ENCODE peak calls at places on chromosome 9, in four cellular contexts. T is GM10248, Y is HCT116, B is fibroblast of lung. W is an unnamed sample.

GRCh38 chr9:134620751-134621557 is 20.6 kb upstream of the COL5A1 start:
- DNase-seq in T (no peak), B (no peak), Y (no peak), W (no peak)

GRCh38 chr9:35790385-35791291 is 753 bp upstream of the NPR2 start:
- DNase-seq in Y (no peak), T (peak; percentile 85), B (peak; percentile 90), W (peak; percentile 65)

GRCh38 chr9:86876797-86877196 is 70.5 kb downstream of the GAS1 start:
- DNase-seq in Y (no peak), B (no peak), T (no peak), W (no peak)

GRCh38 chr9:136316896-136317676 is 10.3 kb upstream of the GPSM1 start:
- DNase-seq in T (no peak), B (no peak), Y (no peak), W (no peak)

GRCh38 chr9:114893622-114894021 is 36.8 kb downstream of the TNFSF8 start:
- DNase-seq in Y (no peak), T (no peak), B (no peak), W (peak; percentile 46)

GRCh38 chr9:13049223-13049622 is 230.3 kb downstream of the MPDZ start:
- DNase-seq in T (no peak), Y (no peak), B (no peak), W (no peak)

GRCh38 chr9:98124637-98125426 is 5.8 kb upstream of the TRIM14 start:
- DNase-seq in Y (no peak), T (no peak), B (no peak), W (no peak)

GRCh38 chr9:135835131-135835530 is 72.2 kb downstream of the CAMSAP1 start:
- DNase-seq in T (no peak), B (no peak), Y (no peak), W (no peak)

GRCh38 chr9:20419552-20419951 is 202.7 kb downstream of the MLLT3 start:
- DNase-seq in B (no peak), Y (no peak), T (no peak), W (no peak)

GRCh38 chr9:36101916-36102741 is 34.4 kb upstream of the GLIPR2 start:
- DNase-seq in Y (peak; percentile 66), T (no peak), B (peak; percentile 89), W (no peak)

GRCh38 chr9:14155237-14155636 is 158.7 kb downstream of the NFIB start:
- DNase-seq in B (no peak), T (no peak), Y (no peak), W (no peak)

GRCh38 chr9:75432386-75432785 is 344.1 kb downstream of the OSTF1 start:
- DNase-seq in B (no peak), T (no peak), Y (no peak), W (no peak)

GRCh38 chr9:114908796-114909448 is 21.5 kb downstream of the TNFSF8 start:
- DNase-seq in B (no peak), Y (no peak), T (no peak), W (peak; percentile 74)

GRCh38 chr9:119487118-119487827 is 118.0 kb upstream of the BRINP1 start:
- DNase-seq in T (no peak), B (no peak), Y (no peak), W (no peak)
- TF ChIP-seq CTCF in T (no peak), B (no peak), Y (no peak), W (no peak)

DNA sequence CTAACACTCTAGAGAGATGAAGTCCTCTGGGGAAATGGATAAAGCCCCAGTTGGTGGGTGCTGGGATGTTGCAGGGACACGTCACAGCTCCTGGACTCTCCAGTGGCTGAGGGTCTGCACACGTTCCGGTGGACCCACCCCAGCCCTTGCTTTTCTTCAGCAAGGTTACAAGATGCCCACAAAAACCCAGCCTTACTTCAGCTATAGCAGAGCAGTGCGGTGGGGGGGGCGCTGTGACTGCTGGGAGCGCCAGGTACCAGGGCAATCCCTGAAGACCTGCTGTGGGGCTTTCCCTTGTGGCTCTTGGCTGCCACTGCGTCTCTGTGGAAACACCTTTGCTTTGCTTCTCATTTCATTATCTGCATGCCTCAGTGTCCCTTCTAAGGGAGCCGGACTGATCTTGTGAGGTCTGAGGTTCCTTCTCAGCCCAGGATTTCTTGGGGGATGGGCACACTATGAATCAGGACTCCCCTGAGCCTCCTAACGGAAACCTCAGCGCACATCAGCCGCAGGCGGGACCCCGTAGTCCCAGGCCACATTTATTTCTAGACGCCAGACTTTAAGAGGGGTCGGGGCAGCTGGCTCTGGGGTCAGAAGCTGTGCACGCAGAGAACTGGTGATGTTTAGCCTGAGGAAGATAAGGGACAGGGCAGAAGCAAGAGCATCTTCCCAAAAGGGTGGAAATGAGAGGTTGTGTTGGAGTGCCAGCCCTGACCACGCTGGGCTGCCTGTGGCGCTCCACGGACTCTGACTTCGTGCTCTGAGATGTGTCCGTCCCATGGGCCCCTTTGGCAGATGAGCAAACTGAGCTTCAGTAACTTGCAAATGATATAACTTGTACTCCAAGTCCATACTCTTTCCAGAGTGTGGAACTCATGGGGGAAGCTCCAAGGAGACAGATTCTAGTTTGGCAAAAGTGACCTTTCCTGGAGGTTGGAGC is 106.8 kb downstream of the WNK2 start:
- DNase-seq in Y (no peak), B (no peak), T (peak; percentile 15), W (no peak)
- TF ChIP-seq CTCF in Y (no peak), B (no peak), T (no peak), W (no peak)

GRCh38 chr9:95078934-95079333 is 238.6 kb downstream of the FANCC start:
- DNase-seq in Y (no peak), T (no peak), B (no peak), W (no peak)
- TF ChIP-seq CTCF in Y (no peak), T (no peak), B (no peak), W (no peak)

GRCh38 chr9:131590907-131591844 is 45.9 kb downstream of the PRRT1B start:
- DNase-seq in B (peak; percentile 74), T (peak; percentile 85), Y (peak; percentile 33), W (peak; percentile 90)
- TF ChIP-seq CTCF in B (peak; percentile 70), T (peak; percentile 84), Y (peak; percentile 99), W (peak; percentile 93)

GRCh38 chr9:78577507-78577906 is 280.6 kb downstream of the PSAT1 start:
- DNase-seq in T (no peak), Y (no peak), B (no peak), W (no peak)
- TF ChIP-seq CTCF in T (no peak), Y (no peak), B (no peak), W (no peak)

GRCh38 chr9:109905472-109905871 is 125.5 kb downstream of the PALM2AKAP2 start:
- DNase-seq in T (no peak), B (no peak), Y (no peak), W (no peak)

GRCh38 chr9:109907400-109907799 is 127.4 kb downstream of the PALM2AKAP2 start:
- DNase-seq in T (peak; percentile 47), B (no peak), Y (no peak), W (no peak)

GRCh38 chr9:109908459-109909390 is 128.7 kb downstream of the PALM2AKAP2 start:
- DNase-seq in T (no peak), Y (no peak), B (peak; percentile 83), W (no peak)

GRCh38 chr9:109907810-109908458 is 127.9 kb downstream of the PALM2AKAP2 start:
- DNase-seq in Y (no peak), B (no peak), T (no peak), W (no peak)

GRCh38 chr9:109906766-109907382 is 126.9 kb downstream of the PALM2AKAP2 start:
- DNase-seq in Y (no peak), B (peak; percentile 35), T (no peak), W (no peak)
- TF ChIP-seq CTCF in Y (no peak), B (no peak), T (peak; percentile 53), W (no peak)

GRCh38 chr9:127170049-127170448 is 47.6 kb upstream of the ANGPTL2 start:
- DNase-seq in B (no peak), T (no peak), Y (no peak), W (no peak)
- TF ChIP-seq CTCF in B (no peak), T (peak; percentile 7), Y (peak; percentile 20), W (no peak)

GRCh38 chr9:93702261-93702660 is 125.9 kb downstream of the PHF2 start:
- DNase-seq in T (no peak), Y (no peak), B (no peak), W (no peak)
- TF ChIP-seq CTCF in T (no peak), Y (no peak), B (no peak), W (no peak)

GRCh38 chr9:96413312-96414221 is 4.6 kb downstream of the ZNF367 start:
- DNase-seq in T (peak; percentile 34), B (peak; percentile 12), Y (no peak), W (no peak)
- TF ChIP-seq CTCF in T (no peak), B (no peak), Y (no peak), W (no peak)

DNA sequence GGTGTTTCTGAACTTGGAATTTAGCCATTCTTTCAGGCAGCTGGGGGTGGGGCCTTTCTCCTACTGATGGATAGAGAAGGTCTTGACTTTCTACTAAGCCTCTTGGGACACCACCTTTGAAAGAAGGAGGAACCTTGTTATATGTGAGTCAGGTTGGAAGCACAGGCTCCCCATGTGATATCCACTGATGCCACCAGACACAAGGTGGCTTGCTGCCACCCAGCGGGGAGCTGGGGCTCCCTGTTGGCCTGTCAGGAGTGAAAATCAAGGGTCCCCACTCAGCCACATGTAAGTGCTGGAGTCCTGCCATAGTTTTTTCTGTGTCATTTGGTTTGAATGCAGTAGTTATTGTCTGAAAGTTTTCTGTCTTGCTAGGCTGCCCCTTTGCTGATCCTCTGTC is 252.4 kb upstream of the NFIL3 start:
- DNase-seq in T (no peak), B (no peak), Y (peak; percentile 18), W (no peak)
- TF ChIP-seq CTCF in T (no peak), B (no peak), Y (peak; percentile 51), W (no peak)

W was measured in activated CD8-positive, alpha-beta T cell treated with anti-CD3 and anti-CD28 coated beads for 36 hours.